ENCODE peak calls at places on chromosome 10, in ten cellular contexts. A, J, B, O, C, P, Z, K, T and W are unnamed samples.

GRCh38 chr10:3761111-3761686 is 23.8 kb downstream of the KLF6 start:
- DNase-seq in A (no peak), J (peak; percentile 88), B (no peak), O (no peak), C (no peak), P (no peak), Z (no peak), K (no peak), T (peak; percentile 46), W (no peak)

GRCh38 chr10:113950268-113950667 is 93.4 kb upstream of the ADRB1 start:
- DNase-seq in A (no peak), J (no peak), B (no peak), O (no peak), C (no peak), P (no peak), Z (no peak), K (no peak), T (no peak), W (no peak)

GRCh38 chr10:94286898-94287297 is 75.8 kb downstream of the NOC3L start:
- DNase-seq in A (no peak), J (no peak), B (no peak), O (no peak), C (peak; percentile 78), P (no peak), Z (no peak), K (no peak), T (no peak), W (no peak)

GRCh38 chr10:110574420-110574819 is 6.9 kb downstream of the SMC3 start:
- DNase-seq in A (no peak), J (no peak), B (no peak), O (no peak), C (no peak), P (no peak), Z (no peak), K (no peak), T (no peak), W (no peak)

GRCh38 chr10:72274213-72274729 is 547 bp downstream of the DDIT4 start:
- DNase-seq in A (no peak), J (no peak), B (peak; percentile 50), O (no peak), C (peak; percentile 33), P (no peak), Z (no peak), K (no peak), T (no peak), W (no peak)

GRCh38 chr10:36647540-36647939 is 477.9 kb upstream of the ANKRD30A start:
- DNase-seq in A (no peak), J (no peak), B (no peak), O (no peak), C (no peak), P (no peak), Z (no peak), K (no peak), T (no peak), W (no peak)

GRCh38 chr10:113091921-113092320 is 141.9 kb downstream of the TCF7L2 start:
- DNase-seq in A (no peak), J (no peak), B (no peak), O (no peak), C (no peak), P (no peak), Z (no peak), K (no peak), T (no peak), W (no peak)

GRCh38 chr10:104303594-104304178 is 34.6 kb downstream of the ITPRIP start:
- DNase-seq in A (no peak), J (no peak), B (no peak), O (no peak), C (no peak), P (no peak), Z (no peak), K (no peak), T (no peak), W (no peak)

GRCh38 chr10:103645141-103646054 is 151.9 kb downstream of the NEURL1 start:
- DNase-seq in A (no peak), J (no peak), B (no peak), O (no peak), C (peak; percentile 27), P (peak; percentile 85), Z (peak; percentile 53), K (no peak), T (peak; percentile 77), W (peak; percentile 68)

GRCh38 chr10:17872191-17873091 is 63.3 kb downstream of the MRC1 start:
- DNase-seq in A (no peak), J (peak; percentile 9), B (no peak), O (no peak), C (peak; percentile 43), P (no peak), Z (no peak), K (peak; percentile 7), T (peak; percentile 32), W (no peak)

GRCh38 chr10:78657622-78658165 is 411.1 kb upstream of the ZMIZ1 start:
- DNase-seq in A (peak; percentile 24), J (peak; percentile 38), B (peak; percentile 79), O (peak; percentile 59), C (peak; percentile 47), P (peak; percentile 37), Z (peak; percentile 78), K (peak; percentile 65), T (peak; percentile 47), W (peak; percentile 82)

GRCh38 chr10:35758086-35758485 is 116.0 kb upstream of the FZD8 start:
- DNase-seq in A (no peak), J (no peak), B (no peak), O (no peak), C (no peak), P (no peak), Z (peak; percentile 56), K (no peak), T (no peak), W (peak; percentile 21)

GRCh38 chr10:113027574-113028392 is 77.7 kb downstream of the TCF7L2 start:
- DNase-seq in A (no peak), J (no peak), B (no peak), O (no peak), C (peak; percentile 79), P (no peak), Z (no peak), K (no peak), T (no peak), W (no peak)

GRCh38 chr10:5862360-5862929 is 27.2 kb downstream of the ANKRD16 start:
- DNase-seq in A (no peak), J (no peak), B (no peak), O (peak; percentile 60), C (no peak), P (no peak), Z (no peak), K (no peak), T (no peak), W (no peak)

GRCh38 chr10:62083868-62084267 is 182.4 kb downstream of the ARID5B start:
- DNase-seq in A (peak; percentile 42), J (no peak), B (peak; percentile 52), O (no peak), C (no peak), P (peak; percentile 71), Z (peak; percentile 74), K (peak; percentile 65), T (no peak), W (peak; percentile 42)